ENCODE peak calls at places on chromosomes 4 and X, in seven cellular contexts. C is IMR-90, J is GM12864, U is AG09309, I is tibial nerve, Y is prostate gland, L is A549. V is an unnamed sample.
A peak's percentile ranks its signal among the peaks of the same experiment; 100 is the strongest.

GRCh38 chrX:10010686-10011085 is 43.5 kb downstream of the CLDN34 start:
- DNase-seq in I (no peak), Y (no peak), L (peak; percentile 41), J (no peak), U (no peak), C (peak; percentile 70), V (no peak)

GRCh38 chrX:81957900-81958545 is 756.1 kb downstream of the SH3BGRL start:
- DNase-seq in L (peak; percentile 29), Y (no peak), J (no peak), I (no peak), U (no peak), C (peak; percentile 1), V (no peak)

GRCh38 chr4:182277402-182277801 is 34.2 kb downstream of the TENM3 start:
- DNase-seq in C (peak; percentile 68), U (no peak), Y (no peak), I (no peak), L (no peak), J (no peak), V (no peak)

GRCh38 chr4:85084371-85085170 is 118.1 kb upstream of the WDFY3 start:
- DNase-seq in J (peak; percentile 30), I (no peak), Y (peak; percentile 45), U (peak; percentile 48), C (peak; percentile 75), L (peak; percentile 71), V (peak; percentile 50)

GRCh38 chr4:2413821-2414610 is 4.4 kb downstream of the ZFYVE28 start:
- DNase-seq in J (no peak), L (no peak), C (no peak), U (no peak), Y (no peak), I (no peak), V (no peak)

GRCh38 chrX:23883737-23884354 is 23.9 kb downstream of the APOO start:
- DNase-seq in Y (no peak), C (peak; percentile 85), J (no peak), I (no peak), L (peak; percentile 76), U (no peak), V (peak; percentile 65)

GRCh38 chr4:8850074-8850829 is 21.4 kb downstream of the HMX1 start:
- DNase-seq in C (no peak), I (no peak), U (no peak), J (no peak), Y (no peak), L (no peak), V (no peak)

GRCh38 chrX:135484636-135485289 is 35.7 kb upstream of the INTS6L start:
- DNase-seq in C (peak; percentile 57), I (no peak), U (peak; percentile 31), L (peak; percentile 32), Y (no peak), J (peak; percentile 21), V (peak; percentile 8)

GRCh38 chr4:121155893-121156292 is 8.2 kb downstream of the TNIP3 start:
- DNase-seq in U (peak; percentile 82), Y (no peak), I (no peak), C (peak; percentile 94), L (peak; percentile 74), J (no peak), V (peak; percentile 73)

GRCh38 chrX:148593987-148594386 is 93.6 kb downstream of the AFF2 start:
- DNase-seq in J (no peak), Y (no peak), C (no peak), U (no peak), L (no peak), I (no peak), V (no peak)

GRCh38 chrX:46687619-46688018 is 71.3 kb downstream of the SLC9A7 start:
- DNase-seq in Y (no peak), L (no peak), C (peak; percentile 29), J (no peak), U (no peak), I (no peak), V (no peak)

GRCh38 chr4:173527103-173527876 is 2.7 kb downstream of the HAND2 start:
- DNase-seq in Y (no peak), I (no peak), J (no peak), L (no peak), C (no peak), U (no peak), V (no peak)

GRCh38 chrX:49199906-49200771 is at the start of gene SYP:
- DNase-seq in Y (peak; percentile 86), U (peak; percentile 44), I (peak; percentile 73), C (peak; percentile 82), L (peak; percentile 91), J (no peak), V (peak; percentile 53)

GRCh38 chrX:72421797-72422196 is 116.1 kb upstream of the CITED1 start:
- DNase-seq in U (no peak), C (no peak), L (no peak), J (no peak), I (no peak), Y (no peak), V (no peak)

GRCh38 chrX:72041901-72042859 is 89.5 kb downstream of the RTL5 start:
- DNase-seq in C (peak; percentile 38), Y (no peak), U (no peak), I (no peak), L (no peak), J (no peak), V (peak; percentile 56)

GRCh38 chr4:159171287-159171686 is 68.4 kb downstream of the RAPGEF2 start:
- DNase-seq in U (no peak), J (no peak), L (no peak), I (no peak), C (no peak), Y (no peak), V (no peak)

GRCh38 chr4:73742776-73743175 is 2.4 kb downstream of the CXCL8 start:
- DNase-seq in L (no peak), Y (no peak), U (no peak), J (no peak), C (no peak), I (no peak), V (no peak)

GRCh38 chrX:152913354-152913753 is 15.5 kb downstream of the ZNF185 start:
- DNase-seq in J (no peak), Y (no peak), U (no peak), L (no peak), C (no peak), I (no peak), V (no peak)

GRCh38 chr4:6471303-6472007 is 959 bp downstream of the PPP2R2C start:
- DNase-seq in J (no peak), I (no peak), C (no peak), L (peak; percentile 27), U (no peak), Y (no peak), V (no peak)

GRCh38 chr4:7759635-7760034 is 180.0 kb downstream of the AFAP1 start:
- DNase-seq in I (no peak), C (no peak), U (no peak), J (no peak), Y (no peak), L (no peak), V (no peak)

GRCh38 chr4:7761720-7762119 is 177.9 kb downstream of the AFAP1 start:
- DNase-seq in C (peak; percentile 34), U (no peak), J (no peak), L (peak; percentile 57), Y (no peak), I (peak; percentile 83), V (no peak)

GRCh38 chr4:7760228-7760627 is 179.4 kb downstream of the AFAP1 start:
- DNase-seq in U (no peak), Y (no peak), I (no peak), L (peak; percentile 12), C (no peak), J (no peak), V (no peak)

GRCh38 chr4:7761312-7761711 is 178.3 kb downstream of the AFAP1 start:
- DNase-seq in Y (no peak), C (no peak), I (no peak), U (no peak), J (no peak), L (no peak), V (no peak)

GRCh38 chr4:7760706-7761105 is 179.0 kb downstream of the AFAP1 start:
- DNase-seq in C (no peak), Y (no peak), J (no peak), I (no peak), U (no peak), L (no peak), V (no peak)
- H3K4me3 ChIP-seq in C (no peak overlapping the region), Y (no peak overlapping the region), J (no peak overlapping the region), I (no peak overlapping the region), U (no peak overlapping the region), L (no peak overlapping the region), V (no peak overlapping the region)

DNA sequence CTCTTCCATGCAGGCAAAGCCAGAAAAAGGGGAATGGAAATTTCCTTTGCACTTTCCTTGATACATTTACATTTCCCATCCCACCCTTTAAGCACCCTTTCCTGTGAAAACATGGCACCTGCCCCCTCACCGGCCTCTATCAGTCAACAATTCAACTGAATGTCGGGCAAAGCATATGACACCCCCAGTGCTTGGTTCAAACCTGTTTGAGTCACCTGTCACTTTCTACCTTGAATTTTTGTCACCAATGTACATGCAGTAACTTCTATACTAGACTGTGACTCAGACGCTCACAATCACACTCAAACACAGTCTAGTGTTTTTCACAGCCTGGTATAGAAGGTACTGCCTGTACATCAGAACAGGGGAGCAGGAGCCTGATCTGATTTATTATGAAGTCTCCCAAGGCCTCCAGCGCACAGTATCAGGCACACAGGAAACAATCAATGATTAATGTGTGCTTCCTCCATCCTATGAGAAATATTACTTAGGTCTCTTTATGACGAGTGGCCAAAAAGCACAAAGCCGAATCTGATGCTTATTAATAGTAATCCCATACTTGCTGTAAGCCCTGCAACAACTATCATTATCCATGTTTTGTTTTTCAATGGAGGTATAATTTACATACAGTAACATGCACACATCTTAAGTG is 49.2 kb upstream of the FAM9C start:
- DNase-seq in C (no peak), Y (no peak), J (no peak), I (no peak), U (no peak), L (no peak), V (no peak)
- H3K4me3 ChIP-seq in C (no peak overlapping the region), Y (no peak overlapping the region), J (peak overlapping the region; percentile 17), I (no peak overlapping the region), U (no peak overlapping the region), L (no peak overlapping the region), V (no peak overlapping the region)

DNA sequence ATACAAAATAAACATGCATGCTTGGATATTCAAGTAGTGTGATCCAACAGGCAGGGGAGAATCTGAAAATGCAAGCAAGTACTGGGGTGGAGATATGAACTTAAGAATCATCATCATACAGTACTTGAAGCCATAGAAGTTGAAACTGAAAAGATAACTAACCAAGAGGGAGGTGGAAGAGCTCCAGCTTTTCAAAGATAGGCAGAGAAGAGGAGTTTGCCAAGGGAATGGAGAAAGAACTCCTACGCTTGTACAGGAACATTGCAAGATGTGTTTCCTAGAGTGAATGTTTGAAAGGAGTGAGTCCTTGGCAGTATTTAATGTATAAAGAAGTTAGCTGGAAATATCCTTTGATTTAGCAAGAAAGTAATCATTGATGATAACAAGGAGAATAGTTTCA is 106.2 kb upstream of the FRMPD4 start:
- DNase-seq in U (no peak), J (no peak), I (no peak), L (no peak), C (no peak), Y (no peak), V (no peak)
- H3K4me3 ChIP-seq in U (no peak overlapping the region), J (no peak overlapping the region), I (no peak overlapping the region), L (no peak overlapping the region), C (no peak overlapping the region), Y (no peak overlapping the region), V (no peak overlapping the region)

DNA sequence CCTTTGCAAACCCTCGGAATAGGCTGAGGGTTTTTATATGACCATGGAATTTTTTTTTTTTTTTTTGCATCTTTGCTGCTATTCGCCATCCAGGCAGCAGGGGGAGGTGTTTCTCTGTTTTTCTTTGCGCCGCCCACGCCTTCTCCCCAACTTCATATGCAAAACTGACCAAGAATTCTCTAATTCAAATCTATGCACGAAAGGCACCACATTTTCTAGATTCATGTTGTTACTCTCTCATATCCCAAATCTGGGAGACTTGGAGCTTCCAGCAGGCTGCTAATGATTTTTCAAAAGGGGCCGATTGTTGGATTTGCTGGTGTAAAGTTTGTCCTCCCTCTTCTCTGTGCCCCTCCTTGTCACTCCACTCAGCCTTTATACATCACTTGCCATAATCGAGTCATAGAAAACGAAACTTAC is 29.1 kb upstream of the BOD1L1 start:
- DNase-seq in U (peak; percentile 38), C (peak; percentile 74), I (peak; percentile 45), Y (peak; percentile 17), L (peak; percentile 68), J (peak; percentile 31), V (no peak)
- H3K4me3 ChIP-seq in U (peak overlapping the region; percentile 27), C (peak overlapping the region; percentile 44), I (peak overlapping the region; percentile 40), Y (no peak overlapping the region), L (no peak overlapping the region), J (peak overlapping the region; percentile 45), V (peak overlapping the region; percentile 36)

V was measured in skeletal muscle cell.